ENCODE peak calls at places on chromosomes 11 and 22, in four cellular contexts. D is body of pancreas; V is hepatocyte; Y is CD8-positive, alpha-beta T cell. L is an unnamed sample.

GRCh38 chr11:108453207-108453835 is 14.0 kb downstream of the C11orf65 start:
- DNase-seq in D (no peak), V (no peak), Y (no peak), L (no peak)

GRCh38 chr11:120025606-120026335 is 112.1 kb downstream of the TRIM29 start:
- DNase-seq in D (no peak), V (no peak), Y (no peak), L (no peak)

GRCh38 chr11:123434911-123435310 is 4.8 kb downstream of the GRAMD1B start:
- DNase-seq in D (no peak), V (no peak), Y (no peak), L (no peak)

GRCh38 chr11:84608788-84609309 is 1018.3 kb downstream of the DLG2 start:
- DNase-seq in D (no peak), V (no peak), Y (no peak), L (no peak)

GRCh38 chr11:126764221-126764620 is 236.3 kb downstream of the KIRREL3 start:
- DNase-seq in D (no peak), V (no peak), Y (no peak), L (no peak)

GRCh38 chr11:133985981-133986380 is 29.2 kb upstream of the IGSF9B start:
- DNase-seq in D (no peak), V (no peak), Y (no peak), L (no peak)

GRCh38 chr11:88179141-88179540 is 3.9 kb upstream of the RAB38 start:
- DNase-seq in D (no peak), V (no peak), Y (no peak), L (no peak)

GRCh38 chr11:110737591-110737990 is 25.4 kb upstream of the ARHGAP20 start:
- DNase-seq in D (no peak), V (no peak), Y (no peak), L (no peak)

GRCh38 chr11:44016129-44016528 is 31.7 kb upstream of the ACCSL start:
- DNase-seq in D (peak; percentile 49), V (peak; percentile 28), Y (no peak), L (no peak)

GRCh38 chr11:128481135-128481534 is 106.2 kb downstream of the ETS1 start:
- DNase-seq in D (no peak), V (no peak), Y (no peak), L (no peak)

DNA sequence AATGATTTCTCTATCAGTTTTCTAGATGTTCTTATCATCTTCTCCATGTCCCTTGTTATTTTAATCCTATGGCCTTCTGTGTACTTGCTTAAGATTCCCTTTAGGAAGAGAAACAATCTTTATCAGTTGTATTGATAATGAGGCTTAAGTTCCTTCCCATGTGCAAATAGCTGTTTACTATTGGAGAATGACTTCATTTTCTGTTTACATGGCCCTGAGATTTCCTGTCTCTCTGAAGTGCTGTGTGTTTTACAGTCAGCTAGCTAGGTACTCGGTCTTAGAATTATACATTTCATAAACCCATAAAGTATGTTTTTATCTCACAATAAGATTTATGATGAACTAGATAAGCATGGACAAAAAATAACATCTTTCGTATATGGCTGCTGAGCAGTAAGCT is 67.5 kb upstream of the CCDC179 start:
- DNase-seq in D (no peak), V (no peak), Y (no peak), L (no peak)
- TF ChIP-seq CTCF in D (no peak), V (no peak), Y (no peak), L (no peak)

GRCh38 chr22:38291201-38291777 is 18.5 kb upstream of the TMEM184B start:
- DNase-seq in D (no peak), V (peak; percentile 71), Y (no peak), L (no peak)
- TF ChIP-seq CTCF in D (no peak), V (no peak), Y (no peak), L (no peak)

GRCh38 chr22:43088979-43089717 is at the start of gene TTLL1:
- DNase-seq in D (peak; percentile 88), V (peak; percentile 94), Y (peak; percentile 87), L (peak; percentile 81)
- TF ChIP-seq CTCF in D (peak; percentile 33), V (no peak), Y (no peak), L (no peak)

GRCh38 chr11:115674831-115675230 is 170.6 kb upstream of the CADM1 start:
- DNase-seq in D (no peak), V (no peak), Y (no peak), L (no peak)

GRCh38 chr11:115672999-115673411 is 168.8 kb upstream of the CADM1 start:
- DNase-seq in D (no peak), V (peak; percentile 25), Y (no peak), L (no peak)

GRCh38 chr11:115672412-115672811 is 168.2 kb upstream of the CADM1 start:
- DNase-seq in D (no peak), V (no peak), Y (no peak), L (no peak)

GRCh38 chr11:115674176-115674575 is 170.0 kb upstream of the CADM1 start:
- DNase-seq in D (no peak), V (no peak), Y (no peak), L (no peak)

DNA sequence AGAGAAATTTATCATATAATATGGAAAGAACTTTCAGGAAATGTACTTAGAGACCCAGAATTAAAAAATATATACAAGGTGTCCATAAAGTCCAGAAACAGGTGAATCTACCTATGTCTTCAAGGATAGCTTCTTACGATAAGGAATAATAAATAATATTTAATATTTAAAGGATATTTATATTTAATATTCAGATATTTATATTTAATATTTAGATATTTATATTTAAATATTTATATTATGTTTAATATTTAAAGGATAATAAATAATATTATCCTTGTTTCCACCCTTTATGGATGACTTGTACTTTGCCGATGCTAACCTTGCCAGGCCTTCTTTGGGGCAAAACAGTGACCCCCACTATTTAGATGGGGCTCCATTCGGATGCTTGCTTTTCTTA is 169.5 kb upstream of the CADM1 start:
- DNase-seq in D (no peak), V (no peak), Y (no peak), L (no peak)
- TF ChIP-seq CTCF in D (no peak), V (no peak), Y (no peak), L (no peak)

DNA sequence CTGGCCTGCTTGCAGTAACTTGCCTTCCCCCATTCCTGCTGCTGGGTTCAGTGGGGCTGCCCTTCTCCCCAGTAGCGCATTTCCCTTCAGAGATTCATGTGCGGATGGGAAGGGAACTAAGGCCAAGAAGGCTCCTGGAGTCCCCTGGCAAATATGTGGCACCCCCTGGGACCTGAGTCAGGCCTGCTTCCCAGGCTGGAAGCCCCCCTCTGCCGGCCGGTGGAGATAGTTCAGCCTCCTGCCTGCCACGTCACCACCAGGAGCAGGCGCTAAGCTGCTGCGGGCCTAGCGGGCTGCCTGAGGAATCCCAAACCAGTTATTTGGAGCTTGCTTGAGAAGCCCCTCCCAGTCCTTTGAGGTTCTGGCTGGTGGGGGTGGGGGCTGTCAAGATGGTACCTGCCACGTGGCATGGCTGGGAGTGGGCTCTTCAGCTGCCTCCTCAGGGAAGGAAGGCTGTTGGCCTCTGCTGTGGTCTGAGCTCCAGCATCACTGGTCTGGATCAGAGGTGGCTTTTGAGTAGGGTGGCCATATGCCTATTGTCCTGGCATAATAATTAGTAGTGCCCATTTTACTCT is 2.0 kb downstream of the SERPINH1 start:
- DNase-seq in D (peak; percentile 37), V (peak; percentile 90), Y (no peak), L (peak; percentile 60)
- TF ChIP-seq CTCF in D (no peak), V (peak; percentile 50), Y (no peak), L (peak; percentile 58)

GRCh38 chr11:34624069-34624468 is 3.2 kb downstream of the EHF start:
- DNase-seq in D (peak; percentile 60), V (no peak), Y (peak; percentile 36), L (no peak)
- TF ChIP-seq CTCF in D (no peak), V (no peak), Y (no peak), L (no peak)

GRCh38 chr11:93741882-93742226 is 382 bp downstream of the C11orf54 start:
- DNase-seq in D (peak; percentile 81), V (peak; percentile 76), Y (no peak), L (no peak)

GRCh38 chr11:93741094-93741881 is at the start of the genes C11orf54 and TAF1D:
- DNase-seq in D (peak; percentile 98), V (peak; percentile 99), Y (peak; percentile 98), L (peak; percentile 91)

GRCh38 chr11:93740031-93740801 is 1.1 kb downstream of the TAF1D start:
- DNase-seq in D (peak; percentile 25), V (peak; percentile 46), Y (no peak), L (no peak)

GRCh38 chr11:93738647-93739081 is 2.6 kb downstream of the TAF1D start:
- DNase-seq in D (no peak), V (no peak), Y (no peak), L (no peak)

GRCh38 chr11:93740802-93741093 is 547 bp downstream of the TAF1D start:
- DNase-seq in D (peak; percentile 49), V (peak; percentile 74), Y (peak; percentile 71), L (no peak)
- TF ChIP-seq CTCF in D (no peak), V (no peak), Y (no peak), L (no peak)